ENCODE peak calls at places on chromosomes 11 and 22, in five cellular contexts. One of them, this sample, is unnamed.

GRCh38 chr11:43316451-43316850 is 4.7 kb downstream of the API5 start:
- DNase-seq in left ventricle myocardium inferior: no peak
- DNase-seq in RCC 7860: peak
- DNase-seq in stimulated activated CD4-positive, alpha-beta T cell treated with anti-CD3 and anti-CD28 coated beads, Interleukin-1b, Interleukin-23, amount 100 ng/mL, for 1 hour: no peak
- DNase-seq in Right ventricle myocardium superior: no peak
- DNase-seq in this sample: no peak

GRCh38 chr11:61290905-61291690 is 4.0 kb downstream of the VWCE start:
- DNase-seq in stimulated activated CD4-positive, alpha-beta T cell treated with anti-CD3 and anti-CD28 coated beads, Interleukin-1b, Interleukin-23, amount 100 ng/mL, for 1 hour: no peak
- DNase-seq in Right ventricle myocardium superior: no peak
- DNase-seq in RCC 7860: no peak
- DNase-seq in left ventricle myocardium inferior: no peak
- DNase-seq in this sample: no peak

GRCh38 chr11:14149683-14150082 is 187.2 kb downstream of the SPON1 start:
- DNase-seq in left ventricle myocardium inferior: no peak
- DNase-seq in RCC 7860: no peak
- DNase-seq in Right ventricle myocardium superior: no peak
- DNase-seq in stimulated activated CD4-positive, alpha-beta T cell treated with anti-CD3 and anti-CD28 coated beads, Interleukin-1b, Interleukin-23, amount 100 ng/mL, for 1 hour: no peak
- DNase-seq in this sample: no peak

GRCh38 chr11:107598225-107599139 is 7.5 kb downstream of the ELMOD1 start:
- DNase-seq in RCC 7860: no peak
- DNase-seq in stimulated activated CD4-positive, alpha-beta T cell treated with anti-CD3 and anti-CD28 coated beads, Interleukin-1b, Interleukin-23, amount 100 ng/mL, for 1 hour: no peak
- DNase-seq in left ventricle myocardium inferior: no peak
- DNase-seq in Right ventricle myocardium superior: no peak
- DNase-seq in this sample: no peak

GRCh38 chr22:48902001-48902869 is 925.4 kb downstream of the BRD1 start:
- DNase-seq in Right ventricle myocardium superior: no peak
- DNase-seq in RCC 7860: no peak
- DNase-seq in stimulated activated CD4-positive, alpha-beta T cell treated with anti-CD3 and anti-CD28 coated beads, Interleukin-1b, Interleukin-23, amount 100 ng/mL, for 1 hour: no peak
- DNase-seq in left ventricle myocardium inferior: no peak
- DNase-seq in this sample: no peak

GRCh38 chr11:14418801-14419417 is 59.9 kb upstream of the RRAS2 start:
- DNase-seq in left ventricle myocardium inferior: no peak
- DNase-seq in Right ventricle myocardium superior: no peak
- DNase-seq in stimulated activated CD4-positive, alpha-beta T cell treated with anti-CD3 and anti-CD28 coated beads, Interleukin-1b, Interleukin-23, amount 100 ng/mL, for 1 hour: no peak
- DNase-seq in RCC 7860: peak
- DNase-seq in this sample: no peak

GRCh38 chr22:26481694-26482093 is 1.9 kb downstream of the HPS4 start:
- DNase-seq in left ventricle myocardium inferior: no peak
- DNase-seq in Right ventricle myocardium superior: no peak
- DNase-seq in stimulated activated CD4-positive, alpha-beta T cell treated with anti-CD3 and anti-CD28 coated beads, Interleukin-1b, Interleukin-23, amount 100 ng/mL, for 1 hour: no peak
- DNase-seq in RCC 7860: no peak
- DNase-seq in this sample: no peak

GRCh38 chr11:12126352-12127019 is 16.1 kb downstream of the MICAL2 start:
- DNase-seq in Right ventricle myocardium superior: no peak
- DNase-seq in left ventricle myocardium inferior: no peak
- DNase-seq in stimulated activated CD4-positive, alpha-beta T cell treated with anti-CD3 and anti-CD28 coated beads, Interleukin-1b, Interleukin-23, amount 100 ng/mL, for 1 hour: no peak
- DNase-seq in RCC 7860: peak
- DNase-seq in this sample: no peak

This sample was measured in SK-N-MC.